ENCODE peak calls at places on chromosomes 2 and 18, in five cellular contexts. One of them, this sample, is unnamed.

GRCh38 chr2:45652090-45653050 is 895 bp downstream of the PRKCE start:
- DNase-seq in astrocyte of the spinal cord: peak; percentile 53
- DNase-seq in Daoy: peak; percentile 63
- DNase-seq in GM23248: peak; percentile 75
- DNase-seq in HT1080: no peak
- DNase-seq in this sample: peak; percentile 32

GRCh38 chr2:8543065-8543411 is 138.8 kb upstream of the ID2 start:
- DNase-seq in astrocyte of the spinal cord: no peak
- DNase-seq in Daoy: no peak
- DNase-seq in GM23248: no peak
- DNase-seq in HT1080: no peak
- DNase-seq in this sample: no peak

GRCh38 chr2:235049069-235049468 is 97.3 kb downstream of the SH3BP4 start:
- DNase-seq in astrocyte of the spinal cord: no peak
- DNase-seq in Daoy: no peak
- DNase-seq in GM23248: peak; percentile 39
- DNase-seq in HT1080: no peak
- DNase-seq in this sample: no peak

GRCh38 chr2:25044011-25044410 is 2.1 kb downstream of the EFR3B start:
- DNase-seq in astrocyte of the spinal cord: no peak
- DNase-seq in Daoy: peak; percentile 17
- DNase-seq in GM23248: peak; percentile 42
- DNase-seq in HT1080: no peak
- DNase-seq in this sample: no peak

GRCh38 chr2:60884795-60885194 is 3.4 kb downstream of the REL start:
- DNase-seq in astrocyte of the spinal cord: no peak
- DNase-seq in Daoy: peak; percentile 10
- DNase-seq in GM23248: peak; percentile 71
- DNase-seq in HT1080: no peak
- DNase-seq in this sample: no peak

GRCh38 chr18:48872234-48873145 is 78.3 kb downstream of the SMAD7 start:
- DNase-seq in astrocyte of the spinal cord: peak; percentile 39
- DNase-seq in Daoy: peak; percentile 70
- DNase-seq in GM23248: peak; percentile 77
- DNase-seq in HT1080: peak; percentile 23
- DNase-seq in this sample: no peak

GRCh38 chr18:34548120-34548972 is 161.8 kb upstream of the DTNA start:
- DNase-seq in astrocyte of the spinal cord: no peak
- DNase-seq in Daoy: no peak
- DNase-seq in GM23248: no peak
- DNase-seq in HT1080: no peak
- DNase-seq in this sample: no peak

GRCh38 chr18:30486856-30487255 is 555.7 kb downstream of the DSC3 start:
- DNase-seq in astrocyte of the spinal cord: peak; percentile 84
- DNase-seq in Daoy: peak; percentile 2
- DNase-seq in GM23248: peak; percentile 19
- DNase-seq in HT1080: peak; percentile 39
- DNase-seq in this sample: no peak

GRCh38 chr2:224405841-224406370 is 4.0 kb upstream of the FAM124B start:
- DNase-seq in astrocyte of the spinal cord: no peak
- DNase-seq in Daoy: no peak
- DNase-seq in GM23248: peak; percentile 37
- DNase-seq in HT1080: peak; percentile 37
- DNase-seq in this sample: no peak

GRCh38 chr2:106976548-106976947 is 90.6 kb upstream of the ST6GAL2 start:
- DNase-seq in astrocyte of the spinal cord: no peak
- DNase-seq in Daoy: no peak
- DNase-seq in GM23248: no peak
- DNase-seq in HT1080: no peak
- DNase-seq in this sample: no peak

GRCh38 chr18:55343396-55344073 is 244.5 kb downstream of the TCF4 start:
- DNase-seq in astrocyte of the spinal cord: peak; percentile 56
- DNase-seq in Daoy: no peak
- DNase-seq in GM23248: peak; percentile 66
- DNase-seq in HT1080: peak; percentile 15
- DNase-seq in this sample: no peak

GRCh38 chr2:29066989-29067605 is 7.2 kb downstream of the PCARE start:
- DNase-seq in astrocyte of the spinal cord: no peak
- DNase-seq in Daoy: no peak
- DNase-seq in GM23248: no peak
- DNase-seq in HT1080: peak; percentile 31
- DNase-seq in this sample: no peak

GRCh38 chr2:224987733-224988132 is 54.5 kb downstream of the DOCK10 start:
- DNase-seq in astrocyte of the spinal cord: peak; percentile 32
- DNase-seq in Daoy: no peak
- DNase-seq in GM23248: peak; percentile 52
- DNase-seq in HT1080: peak; percentile 71
- DNase-seq in this sample: no peak

GRCh38 chr18:63131106-63131943 is 188.2 kb downstream of the BCL2 start:
- DNase-seq in astrocyte of the spinal cord: peak; percentile 70
- DNase-seq in Daoy: peak; percentile 17
- DNase-seq in GM23248: peak; percentile 76
- DNase-seq in HT1080: peak; percentile 44
- DNase-seq in this sample: peak; percentile 35

GRCh38 chr2:239050252-239050649 is 202.4 kb downstream of the TWIST2 start:
- DNase-seq in astrocyte of the spinal cord: no peak
- DNase-seq in Daoy: no peak
- DNase-seq in GM23248: no peak
- DNase-seq in HT1080: no peak
- DNase-seq in this sample: no peak

GRCh38 chr2:203656522-203657287 is 49.7 kb upstream of the CD28 start:
- DNase-seq in astrocyte of the spinal cord: no peak
- DNase-seq in Daoy: no peak
- DNase-seq in GM23248: peak; percentile 86
- DNase-seq in HT1080: no peak
- DNase-seq in this sample: peak; percentile 41

GRCh38 chr2:104078431-104079157 is 775.3 kb upstream of the POU3F3 start:
- DNase-seq in astrocyte of the spinal cord: no peak
- DNase-seq in Daoy: no peak
- DNase-seq in GM23248: no peak
- DNase-seq in HT1080: no peak
- DNase-seq in this sample: no peak

GRCh38 chr2:100981011-100981410 is 21.1 kb upstream of the RPL31 start:
- DNase-seq in astrocyte of the spinal cord: no peak
- DNase-seq in Daoy: no peak
- DNase-seq in GM23248: no peak
- DNase-seq in HT1080: no peak
- DNase-seq in this sample: peak; percentile 77

GRCh38 chr2:238461491-238461890 is 34.8 kb downstream of the ASB1 start:
- DNase-seq in astrocyte of the spinal cord: no peak
- DNase-seq in Daoy: no peak
- DNase-seq in GM23248: no peak
- DNase-seq in HT1080: no peak
- DNase-seq in this sample: no peak

GRCh38 chr18:47175283-47175894 is 775 bp downstream of the IER3IP1 start:
- DNase-seq in astrocyte of the spinal cord: no peak
- DNase-seq in Daoy: peak; percentile 2
- DNase-seq in GM23248: peak; percentile 60
- DNase-seq in HT1080: peak; percentile 10
- DNase-seq in this sample: no peak

GRCh38 chr2:62014102-62014501 is 108.6 kb downstream of the COMMD1 start:
- DNase-seq in astrocyte of the spinal cord: peak; percentile 83
- DNase-seq in Daoy: no peak
- DNase-seq in GM23248: peak; percentile 51
- DNase-seq in HT1080: no peak
- DNase-seq in this sample: peak; percentile 17

GRCh38 chr18:65235966-65236634 is 514.7 kb upstream of the CDH7 start:
- DNase-seq in astrocyte of the spinal cord: peak; percentile 27
- DNase-seq in Daoy: no peak
- DNase-seq in GM23248: no peak
- DNase-seq in HT1080: peak; percentile 86
- DNase-seq in this sample: no peak

GRCh38 chr2:30472326-30472725 is 25.3 kb downstream of the LCLAT1 start:
- DNase-seq in astrocyte of the spinal cord: no peak
- DNase-seq in Daoy: no peak
- DNase-seq in GM23248: peak; percentile 56
- DNase-seq in HT1080: no peak
- DNase-seq in this sample: no peak

GRCh38 chr2:100722125-100722524 is 97.8 kb upstream of the NPAS2 start:
- DNase-seq in astrocyte of the spinal cord: no peak
- DNase-seq in Daoy: no peak
- DNase-seq in GM23248: no peak
- DNase-seq in HT1080: no peak
- DNase-seq in this sample: no peak

GRCh38 chr2:101124684-101125366 is 26.4 kb downstream of the TBC1D8 start:
- DNase-seq in astrocyte of the spinal cord: peak; percentile 66
- DNase-seq in Daoy: peak; percentile 89
- DNase-seq in GM23248: peak; percentile 83
- DNase-seq in HT1080: peak; percentile 96
- DNase-seq in this sample: peak; percentile 35

GRCh38 chr2:127154985-127155650 is 48.2 kb upstream of the BIN1 start:
- DNase-seq in astrocyte of the spinal cord: peak; percentile 63
- DNase-seq in Daoy: peak; percentile 30
- DNase-seq in GM23248: peak; percentile 74
- DNase-seq in HT1080: no peak
- DNase-seq in this sample: no peak

GRCh38 chr2:19648583-19648982 is 253.2 kb downstream of the TTC32 start:
- DNase-seq in astrocyte of the spinal cord: peak; percentile 78
- DNase-seq in Daoy: peak; percentile 68
- DNase-seq in GM23248: peak; percentile 89
- DNase-seq in HT1080: peak; percentile 82
- DNase-seq in this sample: no peak

GRCh38 chr2:54658548-54659207 is 64.8 kb upstream of the EML6 start:
- DNase-seq in astrocyte of the spinal cord: peak; percentile 94
- DNase-seq in Daoy: peak; percentile 86
- DNase-seq in GM23248: peak; percentile 70
- DNase-seq in HT1080: peak; percentile 65
- DNase-seq in this sample: no peak

GRCh38 chr2:229392214-229392613 is 121.1 kb upstream of the PID1 start:
- DNase-seq in astrocyte of the spinal cord: peak; percentile 69
- DNase-seq in Daoy: no peak
- DNase-seq in GM23248: peak; percentile 45
- DNase-seq in HT1080: no peak
- DNase-seq in this sample: no peak

GRCh38 chr2:70258532-70258875 is 567 bp downstream of the PCYOX1 start:
- DNase-seq in astrocyte of the spinal cord: no peak
- DNase-seq in Daoy: peak; percentile 15
- DNase-seq in GM23248: peak; percentile 71
- DNase-seq in HT1080: no peak
- DNase-seq in this sample: no peak

This sample was measured in ELF-1.